ENCODE peak calls at places on chromosomes 12 and 14, in six cellular contexts. One of them, this sample, is unnamed.

GRCh38 chr12:84805474-84805858 is 107.1 kb downstream of the SLC6A15 start:
- ATAC-seq in HepG2: no peak
- ATAC-seq in upper lobe of left lung: no peak
- ATAC-seq in K562: no peak
- ATAC-seq in GM12878: no peak
- ATAC-seq in A549: no peak
- ATAC-seq in this sample: no peak

GRCh38 chr12:126358806-126359205 is 1293.6 kb downstream of the AACS start:
- ATAC-seq in K562: no peak
- ATAC-seq in HepG2: no peak
- ATAC-seq in A549: no peak
- ATAC-seq in upper lobe of left lung: no peak
- ATAC-seq in GM12878: no peak
- ATAC-seq in this sample: no peak

GRCh38 chr12:93759512-93760081 is 82.4 kb downstream of the CRADD start:
- ATAC-seq in A549: peak; percentile 37
- ATAC-seq in K562: no peak
- ATAC-seq in upper lobe of left lung: no peak
- ATAC-seq in HepG2: peak; percentile 83
- ATAC-seq in GM12878: no peak
- ATAC-seq in this sample: no peak

GRCh38 chr12:21539797-21540196 is 13.7 kb downstream of the SPX start:
- ATAC-seq in upper lobe of left lung: no peak
- ATAC-seq in K562: no peak
- ATAC-seq in HepG2: no peak
- ATAC-seq in GM12878: peak; percentile 67
- ATAC-seq in A549: no peak
- ATAC-seq in this sample: no peak

GRCh38 chr12:10214131-10214876 is 1.6 kb downstream of the GABARAPL1 start:
- ATAC-seq in GM12878: no peak
- ATAC-seq in HepG2: no peak
- ATAC-seq in K562: no peak
- ATAC-seq in A549: no peak
- ATAC-seq in upper lobe of left lung: no peak
- ATAC-seq in this sample: no peak

GRCh38 chr12:93176166-93176565 is 201.6 kb upstream of the NUDT4 start:
- ATAC-seq in upper lobe of left lung: no peak
- ATAC-seq in K562: no peak
- ATAC-seq in A549: no peak
- ATAC-seq in GM12878: no peak
- ATAC-seq in HepG2: no peak
- ATAC-seq in this sample: no peak

GRCh38 chr14:23252420-23253333 is 14.9 kb downstream of the RNF212B start:
- ATAC-seq in GM12878: no peak
- ATAC-seq in upper lobe of left lung: no peak
- ATAC-seq in HepG2: no peak
- ATAC-seq in K562: no peak
- ATAC-seq in A549: no peak
- ATAC-seq in this sample: no peak

GRCh38 chr14:23054000-23054811 is 3.1 kb downstream of the CDH24 start:
- ATAC-seq in A549: no peak
- ATAC-seq in upper lobe of left lung: no peak
- ATAC-seq in HepG2: peak; percentile 10
- ATAC-seq in K562: peak; percentile 14
- ATAC-seq in GM12878: no peak
- ATAC-seq in this sample: no peak

GRCh38 chr12:2625267-2625666 is 169.5 kb upstream of the FKBP4 start:
- ATAC-seq in A549: no peak
- ATAC-seq in K562: no peak
- ATAC-seq in upper lobe of left lung: no peak
- ATAC-seq in HepG2: no peak
- ATAC-seq in GM12878: no peak
- ATAC-seq in this sample: peak; percentile 33

GRCh38 chr14:34496679-34497513 is 34.9 kb upstream of the SPTSSA start:
- ATAC-seq in upper lobe of left lung: peak; percentile 78
- ATAC-seq in K562: peak; percentile 87
- ATAC-seq in A549: peak; percentile 93
- ATAC-seq in HepG2: peak; percentile 71
- ATAC-seq in GM12878: no peak
- ATAC-seq in this sample: peak; percentile 96

GRCh38 chr14:78725086-78725485 is 554.9 kb downstream of the NRXN3 start:
- ATAC-seq in HepG2: no peak
- ATAC-seq in A549: no peak
- ATAC-seq in K562: no peak
- ATAC-seq in GM12878: no peak
- ATAC-seq in upper lobe of left lung: no peak
- ATAC-seq in this sample: no peak

GRCh38 chr12:131511391-131511802 is 199.5 kb upstream of the SFSWAP start:
- ATAC-seq in upper lobe of left lung: peak; percentile 17
- ATAC-seq in HepG2: no peak
- ATAC-seq in K562: no peak
- ATAC-seq in GM12878: peak; percentile 82
- ATAC-seq in A549: peak; percentile 30
- ATAC-seq in this sample: no peak

GRCh38 chr14:32083315-32083624 is 6.2 kb downstream of the ARHGAP5 start:
- ATAC-seq in K562: peak; percentile 26
- ATAC-seq in HepG2: peak; percentile 71
- ATAC-seq in upper lobe of left lung: no peak
- ATAC-seq in A549: peak; percentile 24
- ATAC-seq in GM12878: peak; percentile 37
- ATAC-seq in this sample: no peak

GRCh38 chr12:120814203-120814902 is 88.7 kb downstream of the ACADS start:
- ATAC-seq in upper lobe of left lung: no peak
- ATAC-seq in GM12878: peak; percentile 38
- ATAC-seq in A549: no peak
- ATAC-seq in K562: no peak
- ATAC-seq in HepG2: no peak
- ATAC-seq in this sample: no peak

GRCh38 chr12:28104338-28104737 is 85.9 kb upstream of the CCDC91 start:
- ATAC-seq in upper lobe of left lung: no peak
- ATAC-seq in GM12878: no peak
- ATAC-seq in A549: no peak
- ATAC-seq in K562: no peak
- ATAC-seq in HepG2: no peak
- ATAC-seq in this sample: no peak

GRCh38 chr12:538731-539539 is 79.2 kb downstream of the B4GALNT3 start:
- ATAC-seq in upper lobe of left lung: no peak
- ATAC-seq in K562: no peak
- ATAC-seq in GM12878: no peak
- ATAC-seq in A549: no peak
- ATAC-seq in HepG2: no peak
- ATAC-seq in this sample: peak; percentile 45

GRCh38 chr12:5043589-5044419 is at the start of gene KCNA5:
- ATAC-seq in GM12878: no peak
- ATAC-seq in A549: no peak
- ATAC-seq in upper lobe of left lung: no peak
- ATAC-seq in HepG2: no peak
- ATAC-seq in K562: no peak
- ATAC-seq in this sample: peak; percentile 22

GRCh38 chr12:119419371-119419770 is 84.8 kb downstream of the CCDC60 start:
- ATAC-seq in GM12878: no peak
- ATAC-seq in HepG2: no peak
- ATAC-seq in upper lobe of left lung: no peak
- ATAC-seq in A549: no peak
- ATAC-seq in K562: no peak
- ATAC-seq in this sample: no peak

GRCh38 chr12:13127476-13127875 is 24.0 kb upstream of the GSG1 start:
- ATAC-seq in upper lobe of left lung: no peak
- ATAC-seq in GM12878: no peak
- ATAC-seq in A549: peak; percentile 74
- ATAC-seq in K562: no peak
- ATAC-seq in HepG2: peak; percentile 43
- ATAC-seq in this sample: no peak

GRCh38 chr14:67533754-67534085 is 630 bp downstream of the PLEKHH1 start:
- ATAC-seq in A549: peak; percentile 12
- ATAC-seq in upper lobe of left lung: no peak
- ATAC-seq in K562: peak; percentile 13
- ATAC-seq in HepG2: peak; percentile 49
- ATAC-seq in GM12878: no peak
- ATAC-seq in this sample: no peak

GRCh38 chr12:19273482-19274330 is 144.2 kb downstream of the PLEKHA5 start:
- ATAC-seq in GM12878: no peak
- ATAC-seq in A549: peak; percentile 93
- ATAC-seq in K562: peak; percentile 66
- ATAC-seq in upper lobe of left lung: peak; percentile 59
- ATAC-seq in HepG2: peak; percentile 56
- ATAC-seq in this sample: peak; percentile 61

GRCh38 chr14:95326987-95327386 is 7.3 kb upstream of the CLMN start:
- ATAC-seq in A549: no peak
- ATAC-seq in HepG2: no peak
- ATAC-seq in K562: no peak
- ATAC-seq in GM12878: peak; percentile 46
- ATAC-seq in upper lobe of left lung: no peak
- ATAC-seq in this sample: no peak

GRCh38 chr14:93029911-93030555 is 85.7 kb downstream of the ITPK1 start:
- ATAC-seq in K562: no peak
- ATAC-seq in HepG2: no peak
- ATAC-seq in A549: no peak
- ATAC-seq in GM12878: no peak
- ATAC-seq in upper lobe of left lung: no peak
- ATAC-seq in this sample: no peak

GRCh38 chr12:103901518-103902173 is 28.6 kb upstream of the HSP90B1 start:
- ATAC-seq in A549: no peak
- ATAC-seq in K562: no peak
- ATAC-seq in GM12878: peak; percentile 31
- ATAC-seq in HepG2: peak; percentile 26
- ATAC-seq in upper lobe of left lung: peak; percentile 26
- ATAC-seq in this sample: no peak

DNA sequence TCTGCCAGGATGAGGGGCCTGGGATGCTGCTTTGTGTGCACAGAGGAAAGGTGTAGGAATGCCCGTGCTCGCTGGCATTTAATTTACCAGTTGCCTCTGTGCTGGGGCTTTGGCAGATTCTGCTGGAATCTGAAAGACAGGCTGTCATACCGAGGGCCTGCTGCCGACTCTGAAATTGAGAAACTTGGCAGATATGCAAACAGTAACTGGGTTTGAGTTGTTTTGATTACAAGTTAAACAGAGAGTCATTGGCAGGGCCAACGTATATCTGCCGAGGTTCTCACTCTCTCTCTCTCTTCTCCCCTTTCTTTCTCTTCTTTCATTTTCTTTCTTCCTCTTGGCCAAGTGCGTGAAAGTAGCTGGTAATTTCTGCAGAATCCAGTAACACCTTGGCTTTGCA is 618.7 kb downstream of the VRK1 start:
- ATAC-seq in K562: no peak
- ATAC-seq in upper lobe of left lung: no peak
- ATAC-seq in A549: no peak
- ATAC-seq in HepG2: no peak
- ATAC-seq in GM12878: peak; percentile 16
- ATAC-seq in this sample: no peak
- TF ChIP-seq EP300 in K562: no peak
- TF ChIP-seq EP300 in upper lobe of left lung: no peak
- TF ChIP-seq EP300 in A549: no peak
- TF ChIP-seq EP300 in HepG2: no peak
- TF ChIP-seq EP300 in GM12878: no peak
- TF ChIP-seq EP300 in this sample: no peak

GRCh38 chr14:99217066-99217465 is 54.9 kb downstream of the BCL11B start:
- ATAC-seq in K562: no peak
- ATAC-seq in HepG2: no peak
- ATAC-seq in A549: no peak
- ATAC-seq in upper lobe of left lung: no peak
- ATAC-seq in GM12878: no peak
- ATAC-seq in this sample: no peak

GRCh38 chr14:99216191-99216590 is 55.8 kb downstream of the BCL11B start:
- ATAC-seq in A549: no peak
- ATAC-seq in HepG2: no peak
- ATAC-seq in GM12878: no peak
- ATAC-seq in K562: no peak
- ATAC-seq in upper lobe of left lung: no peak
- ATAC-seq in this sample: no peak

GRCh38 chr14:99213603-99214002 is 58.4 kb downstream of the BCL11B start:
- ATAC-seq in HepG2: peak; percentile 28
- ATAC-seq in GM12878: no peak
- ATAC-seq in A549: no peak
- ATAC-seq in upper lobe of left lung: no peak
- ATAC-seq in K562: no peak
- ATAC-seq in this sample: no peak

GRCh38 chr14:99214701-99215100 is 57.3 kb downstream of the BCL11B start:
- ATAC-seq in K562: no peak
- ATAC-seq in upper lobe of left lung: no peak
- ATAC-seq in A549: no peak
- ATAC-seq in HepG2: no peak
- ATAC-seq in GM12878: no peak
- ATAC-seq in this sample: no peak

DNA sequence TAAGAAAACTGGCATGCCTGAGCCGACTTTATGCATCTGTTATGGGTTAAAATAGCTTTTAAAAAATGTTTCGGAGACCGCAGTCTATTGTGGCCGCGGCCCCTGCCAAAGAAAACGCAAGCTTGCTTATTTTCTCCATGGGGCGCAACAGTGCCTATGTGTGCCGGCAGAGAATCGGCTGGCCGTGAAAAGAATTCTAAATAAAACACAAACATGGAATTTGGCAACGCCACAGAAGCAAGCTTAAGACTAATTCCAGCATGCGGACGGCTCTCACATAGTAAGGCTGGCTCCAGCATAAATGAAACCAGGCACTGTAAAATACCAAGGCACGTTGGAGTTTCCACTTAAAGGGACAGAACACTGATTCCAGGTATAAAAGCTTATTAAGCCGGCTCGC is 56.7 kb downstream of the BCL11B start:
- ATAC-seq in A549: no peak
- ATAC-seq in GM12878: no peak
- ATAC-seq in upper lobe of left lung: no peak
- ATAC-seq in HepG2: no peak
- ATAC-seq in K562: no peak
- ATAC-seq in this sample: no peak
- H3K27ac ChIP-seq in A549: no peak overlapping the region
- H3K27ac ChIP-seq in GM12878: no peak overlapping the region
- H3K27ac ChIP-seq in upper lobe of left lung: no peak overlapping the region
- H3K27ac ChIP-seq in HepG2: no peak overlapping the region
- H3K27ac ChIP-seq in K562: no peak overlapping the region
- H3K27ac ChIP-seq in this sample: no peak overlapping the region

GRCh38 chr14:104793703-104793959 is 1.9 kb downstream of the AKT1 start:
- ATAC-seq in GM12878: no peak
- ATAC-seq in A549: no peak
- ATAC-seq in upper lobe of left lung: no peak
- ATAC-seq in HepG2: no peak
- ATAC-seq in K562: no peak
- ATAC-seq in this sample: no peak
- TF ChIP-seq EP300 in GM12878: no peak
- TF ChIP-seq EP300 in A549: no peak
- TF ChIP-seq EP300 in upper lobe of left lung: no peak
- TF ChIP-seq EP300 in HepG2: no peak
- TF ChIP-seq EP300 in K562: no peak
- TF ChIP-seq EP300 in this sample: no peak

DNA sequence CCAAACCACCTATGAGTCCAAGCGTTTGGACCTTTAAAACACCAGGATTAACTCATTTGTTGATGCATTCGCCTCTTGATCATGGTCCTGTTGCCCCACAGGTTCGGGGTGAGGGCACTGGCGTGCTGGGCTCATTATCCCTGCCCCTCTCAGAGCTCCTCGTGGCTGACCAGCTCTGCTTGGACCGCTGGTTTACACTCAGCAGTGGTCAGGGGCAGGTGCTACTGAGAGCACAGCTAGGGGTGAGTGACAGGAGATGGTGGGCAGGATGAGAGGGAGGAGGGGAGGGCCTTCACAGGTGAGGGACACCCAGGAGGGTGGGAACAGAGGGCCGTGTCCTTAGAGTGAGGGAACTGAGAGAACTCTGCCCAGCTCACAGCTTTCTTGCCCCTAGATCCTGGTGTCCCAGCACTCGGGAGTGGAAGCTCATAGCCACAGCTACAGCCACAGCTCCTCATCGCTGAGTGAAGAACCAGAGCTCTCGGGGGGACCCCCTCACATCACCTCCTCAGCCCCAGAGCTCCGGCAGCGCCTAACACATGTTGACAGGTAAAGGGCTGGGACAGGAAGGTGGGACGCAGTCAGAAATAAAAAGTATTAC is 10.1 kb upstream of the MYL6B start:
- ATAC-seq in GM12878: no peak
- ATAC-seq in K562: no peak
- ATAC-seq in upper lobe of left lung: no peak
- ATAC-seq in HepG2: no peak
- ATAC-seq in A549: no peak
- ATAC-seq in this sample: no peak
- H3K27ac ChIP-seq in GM12878: no peak overlapping the region
- H3K27ac ChIP-seq in K562: no peak overlapping the region
- H3K27ac ChIP-seq in upper lobe of left lung: peak overlapping the region; percentile 81
- H3K27ac ChIP-seq in HepG2: no peak overlapping the region
- H3K27ac ChIP-seq in A549: no peak overlapping the region
- H3K27ac ChIP-seq in this sample: no peak overlapping the region